ENCODE peak calls at places on chromosomes 6 and 20, in six cellular contexts. One of them, this sample, is unnamed.

GRCh38 chr6:114559419-114559818 is 216.6 kb upstream of the HS3ST5 start:
- DNase-seq in tibial nerve: no peak
- DNase-seq in effector memory CD8-positive, alpha-beta T cell: no peak
- DNase-seq in HS-5: no peak
- DNase-seq in H4: no peak
- DNase-seq in AG09309: no peak
- DNase-seq in this sample: no peak

GRCh38 chr20:57909763-57910331 is 200.0 kb upstream of the PMEPA1 start:
- DNase-seq in AG09309: no peak
- DNase-seq in H4: no peak
- DNase-seq in tibial nerve: no peak
- DNase-seq in HS-5: no peak
- DNase-seq in effector memory CD8-positive, alpha-beta T cell: no peak
- DNase-seq in this sample: no peak

GRCh38 chr20:2816583-2817340 is 598 bp downstream of the TMEM239 start:
- DNase-seq in HS-5: no peak
- DNase-seq in H4: no peak
- DNase-seq in AG09309: no peak
- DNase-seq in tibial nerve: no peak
- DNase-seq in effector memory CD8-positive, alpha-beta T cell: no peak
- DNase-seq in this sample: no peak

GRCh38 chr6:32189082-32189741 is 790 bp downstream of the PBX2 start:
- DNase-seq in tibial nerve: no peak
- DNase-seq in H4: no peak
- DNase-seq in AG09309: no peak
- DNase-seq in HS-5: no peak
- DNase-seq in effector memory CD8-positive, alpha-beta T cell: no peak
- DNase-seq in this sample: no peak

GRCh38 chr20:62646851-62647520 is 4.7 kb downstream of the SLCO4A1 start:
- DNase-seq in HS-5: no peak
- DNase-seq in AG09309: no peak
- DNase-seq in effector memory CD8-positive, alpha-beta T cell: no peak
- DNase-seq in tibial nerve: no peak
- DNase-seq in H4: no peak
- DNase-seq in this sample: no peak

GRCh38 chr20:25065625-25066338 is 7.8 kb upstream of the ACSS1 start:
- DNase-seq in H4: peak; percentile 31
- DNase-seq in tibial nerve: peak; percentile 51
- DNase-seq in AG09309: no peak
- DNase-seq in effector memory CD8-positive, alpha-beta T cell: peak; percentile 75
- DNase-seq in HS-5: no peak
- DNase-seq in this sample: peak; percentile 53

GRCh38 chr6:101393291-101394251 is at the start of gene GRIK2:
- DNase-seq in effector memory CD8-positive, alpha-beta T cell: no peak
- DNase-seq in AG09309: no peak
- DNase-seq in H4: peak; percentile 31
- DNase-seq in tibial nerve: no peak
- DNase-seq in HS-5: peak; percentile 26
- DNase-seq in this sample: no peak

GRCh38 chr6:168959696-168960095 is 293.9 kb downstream of the THBS2 start:
- DNase-seq in effector memory CD8-positive, alpha-beta T cell: no peak
- DNase-seq in H4: no peak
- DNase-seq in tibial nerve: no peak
- DNase-seq in HS-5: no peak
- DNase-seq in AG09309: no peak
- DNase-seq in this sample: no peak

GRCh38 chr6:7815716-7816115 is 89.8 kb downstream of the BMP6 start:
- DNase-seq in AG09309: no peak
- DNase-seq in effector memory CD8-positive, alpha-beta T cell: no peak
- DNase-seq in H4: no peak
- DNase-seq in tibial nerve: no peak
- DNase-seq in HS-5: no peak
- DNase-seq in this sample: no peak

GRCh38 chr6:148999921-149000589 is 253.2 kb downstream of the UST start:
- DNase-seq in effector memory CD8-positive, alpha-beta T cell: no peak
- DNase-seq in AG09309: no peak
- DNase-seq in tibial nerve: no peak
- DNase-seq in HS-5: no peak
- DNase-seq in H4: peak; percentile 11
- DNase-seq in this sample: peak; percentile 78

GRCh38 chr6:15588966-15589634 is 73.7 kb downstream of the DTNBP1 start:
- DNase-seq in H4: no peak
- DNase-seq in AG09309: peak; percentile 54
- DNase-seq in effector memory CD8-positive, alpha-beta T cell: no peak
- DNase-seq in HS-5: peak; percentile 60
- DNase-seq in tibial nerve: no peak
- DNase-seq in this sample: peak; percentile 62

GRCh38 chr20:17010181-17010580 is 216.7 kb upstream of the PCSK2 start:
- DNase-seq in HS-5: no peak
- DNase-seq in H4: no peak
- DNase-seq in AG09309: no peak
- DNase-seq in tibial nerve: no peak
- DNase-seq in effector memory CD8-positive, alpha-beta T cell: no peak
- DNase-seq in this sample: no peak

GRCh38 chr6:48996461-48997119 is 466.5 kb downstream of the MMUT start:
- DNase-seq in AG09309: no peak
- DNase-seq in effector memory CD8-positive, alpha-beta T cell: no peak
- DNase-seq in tibial nerve: no peak
- DNase-seq in H4: no peak
- DNase-seq in HS-5: no peak
- DNase-seq in this sample: no peak

GRCh38 chr6:125746731-125747588 is 2.5 kb upstream of the HEY2 start:
- DNase-seq in effector memory CD8-positive, alpha-beta T cell: peak; percentile 64
- DNase-seq in HS-5: no peak
- DNase-seq in AG09309: no peak
- DNase-seq in tibial nerve: no peak
- DNase-seq in H4: peak; percentile 21
- DNase-seq in this sample: peak; percentile 20

GRCh38 chr6:109183109-109183508 is 87.8 kb downstream of the CEP57L1 start:
- DNase-seq in effector memory CD8-positive, alpha-beta T cell: no peak
- DNase-seq in AG09309: no peak
- DNase-seq in HS-5: no peak
- DNase-seq in tibial nerve: no peak
- DNase-seq in H4: no peak
- DNase-seq in this sample: no peak

GRCh38 chr6:117533775-117534174 is 51.3 kb downstream of the DCBLD1 start:
- DNase-seq in effector memory CD8-positive, alpha-beta T cell: no peak
- DNase-seq in tibial nerve: no peak
- DNase-seq in HS-5: no peak
- DNase-seq in AG09309: no peak
- DNase-seq in H4: no peak
- DNase-seq in this sample: no peak

GRCh38 chr20:5168582-5169396 is 42.0 kb downstream of the CDS2 start:
- DNase-seq in AG09309: no peak
- DNase-seq in HS-5: no peak
- DNase-seq in tibial nerve: no peak
- DNase-seq in effector memory CD8-positive, alpha-beta T cell: no peak
- DNase-seq in H4: peak; percentile 57
- DNase-seq in this sample: no peak

GRCh38 chr6:33854572-33855030 is 50.8 kb upstream of the MLN start:
- DNase-seq in H4: no peak
- DNase-seq in tibial nerve: no peak
- DNase-seq in HS-5: no peak
- DNase-seq in effector memory CD8-positive, alpha-beta T cell: no peak
- DNase-seq in AG09309: no peak
- DNase-seq in this sample: no peak

GRCh38 chr20:9617062-9617461 is 102.7 kb downstream of the LAMP5 start:
- DNase-seq in H4: peak; percentile 63
- DNase-seq in tibial nerve: no peak
- DNase-seq in AG09309: peak; percentile 29
- DNase-seq in HS-5: peak; percentile 38
- DNase-seq in effector memory CD8-positive, alpha-beta T cell: peak; percentile 17
- DNase-seq in this sample: peak; percentile 57

GRCh38 chr20:21498646-21499045 is 15.2 kb downstream of the NKX2-2 start:
- DNase-seq in AG09309: no peak
- DNase-seq in HS-5: no peak
- DNase-seq in H4: no peak
- DNase-seq in effector memory CD8-positive, alpha-beta T cell: no peak
- DNase-seq in tibial nerve: no peak
- DNase-seq in this sample: no peak

GRCh38 chr6:5302995-5303622 is 41.8 kb downstream of the FARS2 start:
- DNase-seq in effector memory CD8-positive, alpha-beta T cell: peak; percentile 64
- DNase-seq in AG09309: no peak
- DNase-seq in tibial nerve: no peak
- DNase-seq in HS-5: no peak
- DNase-seq in H4: no peak
- DNase-seq in this sample: no peak

GRCh38 chr6:19444041-19444440 is 393.1 kb upstream of the ID4 start:
- DNase-seq in H4: no peak
- DNase-seq in effector memory CD8-positive, alpha-beta T cell: no peak
- DNase-seq in tibial nerve: no peak
- DNase-seq in AG09309: no peak
- DNase-seq in HS-5: no peak
- DNase-seq in this sample: no peak

GRCh38 chr6:89564752-89565427 is 73.7 kb downstream of the LYRM2 start:
- DNase-seq in AG09309: no peak
- DNase-seq in HS-5: no peak
- DNase-seq in tibial nerve: no peak
- DNase-seq in effector memory CD8-positive, alpha-beta T cell: no peak
- DNase-seq in H4: no peak
- DNase-seq in this sample: no peak

GRCh38 chr6:113882341-113882740 is 25.2 kb downstream of the MARCKS start:
- DNase-seq in HS-5: no peak
- DNase-seq in effector memory CD8-positive, alpha-beta T cell: no peak
- DNase-seq in H4: no peak
- DNase-seq in AG09309: no peak
- DNase-seq in tibial nerve: no peak
- DNase-seq in this sample: no peak

GRCh38 chr6:25404693-25405169 is 125.6 kb downstream of the CARMIL1 start:
- DNase-seq in H4: no peak
- DNase-seq in HS-5: no peak
- DNase-seq in effector memory CD8-positive, alpha-beta T cell: peak; percentile 47
- DNase-seq in AG09309: no peak
- DNase-seq in tibial nerve: no peak
- DNase-seq in this sample: no peak

GRCh38 chr6:28218312-28219248 is 6.5 kb upstream of the ZSCAN9 start:
- DNase-seq in AG09309: no peak
- DNase-seq in tibial nerve: peak; percentile 30
- DNase-seq in H4: peak; percentile 73
- DNase-seq in HS-5: no peak
- DNase-seq in effector memory CD8-positive, alpha-beta T cell: no peak
- DNase-seq in this sample: peak; percentile 59

GRCh38 chr20:53865905-53866786 is 204.2 kb downstream of the BCAS1 start:
- DNase-seq in tibial nerve: no peak
- DNase-seq in AG09309: no peak
- DNase-seq in H4: peak; percentile 80
- DNase-seq in HS-5: peak; percentile 83
- DNase-seq in effector memory CD8-positive, alpha-beta T cell: no peak
- DNase-seq in this sample: peak; percentile 82

GRCh38 chr20:63955846-63956663 is at the start of gene UCKL1:
- DNase-seq in H4: peak; percentile 75
- DNase-seq in AG09309: peak; percentile 58
- DNase-seq in effector memory CD8-positive, alpha-beta T cell: peak; percentile 89
- DNase-seq in HS-5: no peak
- DNase-seq in tibial nerve: peak; percentile 88
- DNase-seq in this sample: peak; percentile 88